ENCODE peak calls at places on chromosomes 7 and 10, in four cellular contexts. U, N, J and Y are unnamed samples.

GRCh38 chr7:30046127-30046774 is 18.0 kb downstream of the PLEKHA8 start:
- DNase-seq in J (no peak), U (no peak), N (no peak), Y (no peak)

GRCh38 chr7:13050703-13051102 is 363.3 kb downstream of the ARL4A start:
- DNase-seq in J (no peak), U (no peak), N (peak; percentile 91), Y (peak; percentile 28)

GRCh38 chr7:30804078-30804661 is 33.0 kb downstream of the MINDY4 start:
- DNase-seq in N (peak; percentile 86), U (no peak), J (no peak), Y (no peak)

GRCh38 chr10:126337241-126337640 is 51.0 kb downstream of the ADAM12 start:
- DNase-seq in J (no peak), N (no peak), U (no peak), Y (no peak)

GRCh38 chr7:33250421-33250827 is 121.1 kb downstream of the BBS9 start:
- DNase-seq in N (peak; percentile 74), J (no peak), U (no peak), Y (no peak)

GRCh38 chr10:3755440-3756359 is 29.3 kb downstream of the KLF6 start:
- DNase-seq in N (peak; percentile 43), U (no peak), J (no peak), Y (peak; percentile 71)

GRCh38 chr7:45599851-45600706 is 25.9 kb downstream of the ADCY1 start:
- DNase-seq in J (no peak), N (no peak), U (no peak), Y (no peak)

GRCh38 chr10:71782221-71782916 is 9.0 kb upstream of the VSIR start:
- DNase-seq in J (no peak), N (no peak), U (no peak), Y (no peak)

GRCh38 chr10:65818990-65819389 is 1106.8 kb upstream of the LRRTM3 start:
- DNase-seq in U (no peak), N (no peak), J (no peak), Y (no peak)

GRCh38 chr7:7739718-7740355 is 21.4 kb upstream of the RPA3 start:
- DNase-seq in U (no peak), N (no peak), J (peak; percentile 20), Y (no peak)

GRCh38 chr7:15561840-15562239 is at the start of gene AGMO:
- DNase-seq in N (peak; percentile 46), J (peak; percentile 6), U (no peak), Y (peak; percentile 39)

GRCh38 chr10:63553473-63553872 is 32.3 kb downstream of the REEP3 start:
- DNase-seq in J (no peak), N (peak; percentile 22), U (peak; percentile 23), Y (no peak)

GRCh38 chr7:77651544-77652162 is 44.6 kb upstream of the RSBN1L start:
- DNase-seq in U (peak; percentile 13), J (no peak), N (peak; percentile 59), Y (peak; percentile 36)

GRCh38 chr10:110209926-110210662 is 2.7 kb downstream of the MXI1 start:
- DNase-seq in U (no peak), J (no peak), N (peak; percentile 23), Y (no peak)

GRCh38 chr7:54841772-54842707 is 83.0 kb upstream of the SEC61G start:
- DNase-seq in N (peak; percentile 84), U (peak; percentile 33), J (no peak), Y (peak; percentile 36)

GRCh38 chr10:73909716-73910115 is 1.2 kb upstream of the PLAU start:
- DNase-seq in U (no peak), N (no peak), J (no peak), Y (no peak)

GRCh38 chr7:36021367-36021766 is 131.7 kb upstream of the EEPD1 start:
- DNase-seq in J (no peak), N (peak; percentile 43), U (peak; percentile 10), Y (no peak)

DNA sequence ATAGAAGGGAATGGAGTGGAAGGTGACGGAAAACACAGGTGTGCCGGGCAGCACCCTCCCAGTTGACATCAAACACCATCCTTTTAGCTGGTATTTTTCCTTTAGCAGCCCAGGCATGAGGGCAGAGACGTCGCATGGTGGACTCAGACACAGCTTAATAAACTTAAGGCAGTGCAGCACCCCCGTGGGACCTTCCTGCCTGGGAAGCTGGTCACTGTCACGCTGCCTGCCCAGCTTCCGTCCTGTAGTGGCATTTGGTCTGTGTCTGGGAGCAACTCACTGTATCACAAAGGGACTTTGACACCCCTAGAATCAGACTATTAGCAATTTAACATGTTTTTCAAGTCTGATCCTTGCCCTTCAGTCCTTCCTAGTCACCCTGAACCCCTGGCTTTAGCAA is 35.8 kb downstream of the IL15RA start:
- DNase-seq in U (no peak), J (no peak), N (no peak), Y (no peak)
- H3K4me2 ChIP-seq in U (no peak overlapping the region), J (no peak overlapping the region), N (no peak overlapping the region), Y (peak overlapping the region; percentile 59)

GRCh38 chr10:86483664-86484063 is 37.9 kb downstream of the WAPL start:
- DNase-seq in J (no peak), N (no peak), U (no peak), Y (no peak)

GRCh38 chr10:86489960-86490612 is 31.5 kb downstream of the WAPL start:
- DNase-seq in N (no peak), J (no peak), U (no peak), Y (no peak)

GRCh38 chr10:86481761-86482160 is 39.8 kb downstream of the WAPL start:
- DNase-seq in N (no peak), J (no peak), U (no peak), Y (no peak)

GRCh38 chr10:86489071-86489810 is 32.4 kb downstream of the WAPL start:
- DNase-seq in U (no peak), J (no peak), N (no peak), Y (no peak)

DNA sequence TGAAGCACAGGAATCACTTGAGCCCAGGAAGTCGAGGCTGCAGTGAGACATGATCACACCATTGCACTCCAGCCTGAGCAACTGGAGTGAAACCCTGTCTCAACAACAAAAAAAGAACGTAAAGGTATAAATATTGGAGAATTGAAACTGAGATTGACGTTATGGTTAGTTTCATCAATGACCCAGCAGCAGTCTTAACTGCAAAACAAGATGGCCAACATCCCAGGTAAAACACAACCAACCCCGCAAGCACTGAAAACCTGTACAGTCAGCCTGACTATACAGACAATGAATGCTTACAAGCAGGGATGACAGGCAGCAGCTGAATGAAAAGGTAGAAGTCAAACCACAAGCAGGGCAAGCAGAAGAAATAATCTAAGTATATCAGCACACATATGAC is 34.7 kb downstream of the WAPL start:
- DNase-seq in U (no peak), J (no peak), N (no peak), Y (no peak)
- H3K4me2 ChIP-seq in U (no peak overlapping the region), J (no peak overlapping the region), N (no peak overlapping the region), Y (no peak overlapping the region)

DNA sequence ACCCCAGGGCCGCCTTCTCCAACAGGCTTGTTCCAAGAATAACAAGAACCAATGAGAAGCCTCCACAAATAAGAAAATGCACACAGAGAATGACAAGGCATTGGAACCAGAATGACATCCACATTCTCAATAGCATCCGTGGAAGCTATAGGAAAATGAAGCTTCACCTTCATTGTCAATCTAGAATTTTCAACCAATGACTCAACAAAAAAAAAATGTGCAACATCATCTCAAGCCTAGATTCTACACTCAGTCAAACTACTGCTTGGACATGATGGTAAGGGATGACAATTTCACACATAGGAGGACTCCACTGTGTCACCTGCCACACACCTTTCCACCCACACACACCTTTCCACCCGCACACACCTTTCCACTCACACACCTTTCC is 50.3 kb upstream of the PPP2R2D start:
- DNase-seq in N (no peak), U (no peak), J (no peak), Y (no peak)
- H3K4me2 ChIP-seq in N (no peak overlapping the region), U (no peak overlapping the region), J (no peak overlapping the region), Y (no peak overlapping the region)

GRCh38 chr10:116080553-116080952 is 192.5 kb downstream of the GFRA1 start:
- DNase-seq in N (peak; percentile 12), J (no peak), U (peak; percentile 16), Y (no peak)

GRCh38 chr10:116079355-116079754 is 193.7 kb downstream of the GFRA1 start:
- DNase-seq in N (no peak), J (no peak), U (no peak), Y (no peak)

GRCh38 chr10:116073025-116073424 is 200.0 kb downstream of the GFRA1 start:
- DNase-seq in J (no peak), U (no peak), N (no peak), Y (no peak)

GRCh38 chr10:116073451-116073850 is 199.6 kb downstream of the GFRA1 start:
- DNase-seq in U (no peak), J (no peak), N (no peak), Y (no peak)

GRCh38 chr10:116076616-116077015 is 196.4 kb downstream of the GFRA1 start:
- DNase-seq in U (no peak), J (no peak), N (no peak), Y (no peak)
- H3K4me2 ChIP-seq in U (no peak overlapping the region), J (no peak overlapping the region), N (no peak overlapping the region), Y (no peak overlapping the region)

GRCh38 chr10:1514641-1515040 is 222.7 kb downstream of the ADARB2 start:
- DNase-seq in J (no peak), N (no peak), U (no peak), Y (no peak)

GRCh38 chr10:1513221-1513620 is 224.1 kb downstream of the ADARB2 start:
- DNase-seq in J (no peak), U (no peak), N (no peak), Y (no peak)

GRCh38 chr10:1516492-1517224 is 220.7 kb downstream of the ADARB2 start:
- DNase-seq in N (no peak), U (no peak), J (no peak), Y (no peak)

GRCh38 chr10:1515780-1516491 is 221.4 kb downstream of the ADARB2 start:
- DNase-seq in U (no peak), J (no peak), N (no peak), Y (no peak)

DNA sequence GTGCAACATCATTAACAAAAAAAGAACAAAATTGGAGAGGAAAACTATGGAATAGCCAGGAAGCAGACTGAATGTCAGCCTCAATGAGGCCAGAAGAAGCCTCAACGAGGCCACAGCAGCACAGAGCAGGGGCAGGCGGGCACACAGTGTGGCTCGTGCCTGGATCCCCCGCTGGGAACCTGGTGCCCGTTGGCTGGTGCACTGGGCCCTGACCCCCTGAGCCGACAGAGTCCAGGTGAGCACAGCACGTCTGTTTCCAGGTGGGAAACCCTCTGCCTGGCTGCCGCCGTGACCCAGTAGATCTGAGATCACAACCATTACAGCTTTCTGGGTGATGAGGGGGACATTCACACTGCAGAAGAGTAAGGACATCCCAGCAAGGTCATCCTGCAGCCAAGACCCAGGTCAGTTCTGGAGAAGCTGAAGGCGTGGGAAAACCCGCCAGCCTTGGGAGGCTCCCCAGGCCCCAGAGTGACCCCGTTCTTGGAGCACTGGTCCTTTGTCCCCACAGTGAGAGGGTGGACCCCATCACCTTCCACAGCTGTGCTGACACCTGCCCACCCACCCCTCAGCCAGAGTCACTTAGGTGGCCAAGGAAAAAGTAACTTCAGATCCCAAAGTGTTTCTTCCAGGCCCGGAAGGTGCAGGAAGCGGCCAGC is 222.1 kb downstream of the ADARB2 start:
- DNase-seq in U (no peak), J (no peak), N (no peak), Y (no peak)
- H3K4me2 ChIP-seq in U (no peak overlapping the region), J (no peak overlapping the region), N (no peak overlapping the region), Y (no peak overlapping the region)

GRCh38 chr7:56479136-56479535 is 362.9 kb upstream of the NUPR2 start:
- DNase-seq in J (no peak), N (no peak), U (no peak), Y (no peak)
- H3K4me2 ChIP-seq in J (no peak overlapping the region), N (no peak overlapping the region), U (no peak overlapping the region), Y (no peak overlapping the region)